ENCODE peak calls at places on chromosomes 4 and X, in five cellular contexts. L is neural progenitor cell, C is AG09319, Y is transverse colon, V is Peyer's patch. F is an unnamed sample.

GRCh38 chr4:82201303-82201702 is 172.5 kb downstream of the HNRNPD start:
- DNase-seq in L (no peak), C (no peak), Y (no peak), V (no peak), F (no peak)

GRCh38 chrX:3713225-3713936 is at the start of gene PRKX:
- DNase-seq in L (peak), C (no peak), Y (peak), V (peak), F (no peak)

GRCh38 chrX:124406294-124407013 is 60.1 kb downstream of the SH2D1A start:
- DNase-seq in L (peak), C (peak), Y (peak), V (peak), F (peak)

GRCh38 chrX:130097507-130098201 is 12.6 kb downstream of the ELF4 start:
- DNase-seq in L (no peak), C (no peak), Y (peak), V (peak), F (no peak)

GRCh38 chrX:28756647-28757046 is 169.4 kb downstream of the IL1RAPL1 start:
- DNase-seq in L (no peak), C (no peak), Y (no peak), V (no peak), F (no peak)

GRCh38 chr4:106355193-106355592 is 13.4 kb downstream of the GIMD1 start:
- DNase-seq in L (no peak), C (no peak), Y (no peak), V (no peak), F (no peak)

GRCh38 chrX:110915120-110915519 is 119.5 kb upstream of the CHRDL1 start:
- DNase-seq in L (no peak), C (peak), Y (no peak), V (no peak), F (peak)

GRCh38 chrX:112818114-112819012 is 22.3 kb downstream of the AMOT start:
- DNase-seq in L (no peak), C (no peak), Y (no peak), V (no peak), F (no peak)

GRCh38 chrX:102672876-102673275 is 21.6 kb downstream of the GPRASP1 start:
- DNase-seq in L (no peak), C (no peak), Y (no peak), V (no peak), F (no peak)

GRCh38 chrX:124211312-124211942 is 121.0 kb upstream of the TEX13D start:
- DNase-seq in L (peak), C (no peak), Y (no peak), V (no peak), F (no peak)

GRCh38 chrX:104564335-104564734 is 1.7 kb upstream of the IL1RAPL2 start:
- DNase-seq in L (no peak), C (no peak), Y (no peak), V (no peak), F (no peak)

GRCh38 chrX:104567506-104567905 is 1.5 kb downstream of the IL1RAPL2 start:
- DNase-seq in L (no peak), C (no peak), Y (no peak), V (no peak), F (no peak)

GRCh38 chrX:104566921-104567501 is 1.0 kb downstream of the IL1RAPL2 start:
- DNase-seq in L (peak), C (no peak), Y (no peak), V (no peak), F (no peak)

GRCh38 chrX:104564921-104565703 is 887 bp upstream of the IL1RAPL2 start:
- DNase-seq in L (no peak), C (no peak), Y (no peak), V (no peak), F (no peak)

GRCh38 chrX:104565791-104566687 is at the start of gene IL1RAPL2:
- DNase-seq in L (peak), C (no peak), Y (peak), V (no peak), F (no peak)
- TF ChIP-seq CTCF in L (peak), C (peak), Y (peak), V (no peak), F (peak)

GRCh38 chr4:99945718-99946345 is 586 bp downstream of the DNAJB14 start:
- DNase-seq in L (no peak), C (no peak), Y (no peak), V (no peak), F (no peak)
- TF ChIP-seq CTCF in L (no peak), C (no peak), Y (no peak), V (no peak), F (no peak)

GRCh38 chr4:6716018-6716911 is at the start of gene BLOC1S4:
- DNase-seq in L (peak), C (peak), Y (peak), V (peak), F (peak)
- TF ChIP-seq CTCF in L (peak), C (no peak), Y (no peak), V (no peak), F (no peak)

DNA sequence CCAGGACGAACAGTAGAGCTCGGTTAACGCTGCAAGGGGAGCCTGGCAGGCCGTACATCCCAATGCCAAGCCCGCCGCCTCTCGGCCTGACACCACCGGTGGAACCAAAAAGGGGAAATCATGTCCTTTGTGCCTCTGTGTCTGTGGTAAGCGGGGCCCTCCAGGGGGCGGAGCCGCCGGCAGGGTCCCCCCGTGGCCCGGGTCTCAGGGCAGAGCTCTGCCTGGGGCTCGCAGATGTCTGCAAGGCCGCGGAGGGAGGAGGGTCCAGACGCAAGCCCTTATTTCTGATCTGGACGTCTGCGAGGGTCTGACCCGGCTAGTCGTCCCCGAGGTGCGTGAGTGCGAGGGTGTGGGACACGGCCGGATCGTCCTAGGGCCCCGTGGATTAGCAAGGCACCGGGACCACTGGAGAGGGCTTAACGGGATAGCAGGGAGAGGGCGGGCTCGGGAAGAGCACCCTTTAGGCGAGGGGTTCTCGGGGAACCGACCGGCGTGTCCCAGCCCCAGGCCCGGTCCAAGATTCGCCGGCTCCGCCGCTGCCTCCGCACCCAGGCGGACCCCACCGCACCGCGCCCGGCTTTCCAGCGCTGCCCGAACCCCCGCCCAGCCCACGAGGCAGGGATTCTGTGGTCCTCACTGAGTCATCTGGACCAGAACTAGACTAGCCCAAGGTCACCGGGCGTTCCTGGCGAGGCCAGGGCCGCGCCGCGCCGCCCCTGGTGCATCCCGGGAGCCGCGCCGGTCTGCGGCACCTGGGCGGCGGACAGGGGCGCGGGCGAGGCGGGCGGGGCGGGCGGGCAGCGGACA is 858 bp upstream of the FAM193A start:
- DNase-seq in L (peak), C (no peak), Y (peak), V (peak), F (no peak)
- TF ChIP-seq CTCF in L (peak), C (no peak), Y (no peak), V (peak), F (peak)

GRCh38 chr4:3136454-3136853 is 62.0 kb downstream of the HTT start:
- DNase-seq in L (no peak), C (no peak), Y (no peak), V (no peak), F (no peak)
- TF ChIP-seq CTCF in L (peak), C (peak), Y (no peak), V (peak), F (no peak)

GRCh38 chr4:184387351-184387750 is 87.0 kb downstream of the IRF2 start:
- DNase-seq in L (no peak), C (no peak), Y (no peak), V (peak), F (no peak)

GRCh38 chr4:184388106-184388505 is 86.2 kb downstream of the IRF2 start:
- DNase-seq in L (no peak), C (no peak), Y (no peak), V (no peak), F (no peak)

GRCh38 chr4:184392321-184392720 is 82.0 kb downstream of the IRF2 start:
- DNase-seq in L (no peak), C (no peak), Y (no peak), V (no peak), F (no peak)

GRCh38 chr4:184392748-184393334 is 81.5 kb downstream of the IRF2 start:
- DNase-seq in L (no peak), C (no peak), Y (no peak), V (no peak), F (no peak)

DNA sequence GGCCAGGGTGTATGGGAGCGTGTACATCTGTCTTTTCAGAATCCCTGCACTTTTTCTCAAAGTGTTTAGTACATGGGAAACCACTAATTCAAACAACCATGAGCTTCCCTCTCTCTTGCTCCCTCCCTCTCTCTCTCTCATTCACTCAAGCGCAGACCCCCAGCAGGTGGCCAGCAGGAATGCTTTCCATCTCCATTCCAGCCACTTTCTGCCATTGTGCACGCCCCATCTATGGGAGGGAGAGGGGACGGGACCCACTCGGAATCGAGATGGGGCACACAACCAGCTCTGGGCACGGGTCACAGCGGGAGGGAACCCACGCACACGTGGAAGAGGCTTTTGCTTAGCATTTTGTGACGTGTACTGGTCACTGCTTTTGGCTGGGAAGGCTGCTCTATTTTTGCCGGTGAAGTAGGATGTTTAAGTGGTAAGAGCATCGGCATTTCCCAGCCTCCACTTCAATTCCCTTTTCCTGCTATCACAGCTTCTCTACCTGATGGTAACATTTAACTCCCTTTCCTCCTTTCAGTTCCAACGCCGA is 84.3 kb downstream of the IRF2 start:
- DNase-seq in L (peak), C (no peak), Y (no peak), V (no peak), F (no peak)
- TF ChIP-seq CTCF in L (no peak), C (no peak), Y (no peak), V (no peak), F (no peak)

GRCh38 chr4:101347267-101347556 is at the start of gene PPP3CA:
- DNase-seq in L (no peak), C (no peak), Y (no peak), V (no peak), F (no peak)

GRCh38 chr4:101347557-101348366 is 436 bp upstream of the PPP3CA start:
- DNase-seq in L (peak), C (peak), Y (peak), V (peak), F (peak)

GRCh38 chr4:101349346-101350064 is 2.2 kb upstream of the PPP3CA start:
- DNase-seq in L (no peak), C (no peak), Y (peak), V (peak), F (no peak)

GRCh38 chr4:101346562-101347266 is 612 bp downstream of the PPP3CA start:
- DNase-seq in L (peak), C (no peak), Y (peak), V (peak), F (no peak)

DNA sequence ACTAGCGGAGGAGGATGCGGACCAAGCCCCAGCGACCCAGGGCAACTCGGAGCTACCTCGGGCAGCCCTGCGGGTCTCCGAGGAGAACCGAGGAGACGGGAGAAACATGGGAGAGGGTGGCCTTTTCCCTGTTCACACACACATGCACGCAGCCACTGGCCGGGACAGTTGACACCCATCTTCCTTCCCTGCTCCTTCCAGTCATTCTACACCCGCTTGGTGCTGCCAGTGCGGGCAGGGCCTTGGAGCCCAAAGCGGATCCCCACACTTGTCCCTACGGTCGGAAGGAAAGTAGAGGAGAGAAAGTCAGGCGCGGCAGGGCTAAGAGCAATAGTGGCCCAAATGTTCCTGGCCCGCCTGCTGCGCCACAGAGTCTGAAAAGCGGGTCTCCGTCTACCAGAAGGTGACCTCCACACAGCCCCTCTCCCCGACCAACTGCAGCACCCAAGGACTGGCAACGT is 1.1 kb upstream of the PPP3CA start:
- DNase-seq in L (no peak), C (no peak), Y (no peak), V (no peak), F (no peak)
- TF ChIP-seq CTCF in L (no peak), C (no peak), Y (no peak), V (no peak), F (no peak)

GRCh38 chr4:98110929-98111328 is 32.3 kb downstream of the STPG2 start:
- DNase-seq in L (no peak), C (no peak), Y (no peak), V (no peak), F (no peak)

GRCh38 chr4:98117363-98117762 is 25.9 kb downstream of the STPG2 start:
- DNase-seq in L (no peak), C (no peak), Y (no peak), V (no peak), F (no peak)

GRCh38 chr4:98110214-98110613 is 33.1 kb downstream of the STPG2 start:
- DNase-seq in L (no peak), C (no peak), Y (no peak), V (no peak), F (no peak)

DNA sequence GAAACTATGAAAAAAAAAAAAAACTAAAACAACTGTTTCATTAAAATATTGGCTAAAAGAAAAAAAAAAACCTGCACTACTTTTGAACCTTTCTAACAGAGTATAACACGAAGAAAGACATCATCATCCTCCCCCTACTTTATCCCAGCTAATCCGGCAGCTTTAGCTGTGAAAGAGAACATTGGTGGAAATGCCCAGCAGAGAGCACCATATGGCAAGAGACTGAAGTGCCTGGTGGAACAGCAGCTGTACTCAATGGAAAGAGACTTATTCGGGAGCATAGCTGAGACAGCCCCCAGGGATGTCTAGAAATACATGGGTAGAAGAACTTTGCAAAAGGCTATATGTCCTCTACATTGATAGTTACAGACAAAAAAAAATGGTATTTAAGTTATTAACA is 30.3 kb downstream of the STPG2 start:
- DNase-seq in L (peak), C (no peak), Y (no peak), V (no peak), F (peak)
- TF ChIP-seq CTCF in L (peak), C (peak), Y (no peak), V (no peak), F (peak)